ENCODE peak calls at places on chromosome 4, in six cellular contexts. S is tibial artery, I is GM12865, N is colonic mucosa, Y is GM12864, A is GM06990. T is an unnamed sample.
A peak's percentile ranks its signal among the peaks of the same experiment; 100 is the strongest.

GRCh38 chr4:99855677-99856076 is 38.5 kb downstream of the LAMTOR3 start:
- DNase-seq in S (no peak), I (peak; percentile 71), N (no peak), Y (peak; percentile 55), A (peak; percentile 41), T (no peak)

GRCh38 chr4:137961051-137961438 is 281.1 kb downstream of the SLC7A11 start:
- DNase-seq in S (no peak), I (no peak), N (no peak), Y (no peak), A (no peak), T (peak; percentile 45)

GRCh38 chr4:107562306-107562705 is 157.7 kb downstream of the PAPSS1 start:
- DNase-seq in S (no peak), I (no peak), N (no peak), Y (no peak), A (no peak), T (no peak)

GRCh38 chr4:83679692-83680091 is 143.8 kb downstream of the GPAT3 start:
- DNase-seq in S (no peak), I (no peak), N (no peak), Y (no peak), A (no peak), T (no peak)

GRCh38 chr4:48484494-48485168 is 1.5 kb downstream of the SLC10A4 start:
- DNase-seq in S (no peak), I (no peak), N (no peak), Y (no peak), A (no peak), T (no peak)

GRCh38 chr4:166323250-166323649 is 450.2 kb downstream of the TLL1 start:
- DNase-seq in S (no peak), I (no peak), N (no peak), Y (no peak), A (no peak), T (no peak)

GRCh38 chr4:99405433-99406115 is 29.6 kb downstream of the ADH7 start:
- DNase-seq in S (peak; percentile 79), I (peak; percentile 63), N (peak; percentile 91), Y (no peak), A (peak; percentile 3), T (no peak)

GRCh38 chr4:174847801-174848427 is 18.9 kb upstream of the GLRA3 start:
- DNase-seq in S (no peak), I (no peak), N (no peak), Y (no peak), A (no peak), T (no peak)

GRCh38 chr4:182478475-182478874 is 235.3 kb downstream of the TENM3 start:
- DNase-seq in S (no peak), I (peak; percentile 21), N (no peak), Y (no peak), A (no peak), T (no peak)

GRCh38 chr4:40211224-40212185 is 14.7 kb downstream of the RHOH start:
- DNase-seq in S (no peak), I (no peak), N (peak; percentile 9), Y (no peak), A (no peak), T (no peak)

GRCh38 chr4:57442834-57443291 is 332.7 kb upstream of the IGFBP7 start:
- DNase-seq in S (peak; percentile 28), I (peak; percentile 29), N (peak; percentile 24), Y (no peak), A (no peak), T (no peak)
- H3K4me3 ChIP-seq in S (no peak overlapping the region), I (no peak overlapping the region), N (no peak overlapping the region), Y (no peak overlapping the region), A (no peak overlapping the region), T (no peak overlapping the region)

DNA sequence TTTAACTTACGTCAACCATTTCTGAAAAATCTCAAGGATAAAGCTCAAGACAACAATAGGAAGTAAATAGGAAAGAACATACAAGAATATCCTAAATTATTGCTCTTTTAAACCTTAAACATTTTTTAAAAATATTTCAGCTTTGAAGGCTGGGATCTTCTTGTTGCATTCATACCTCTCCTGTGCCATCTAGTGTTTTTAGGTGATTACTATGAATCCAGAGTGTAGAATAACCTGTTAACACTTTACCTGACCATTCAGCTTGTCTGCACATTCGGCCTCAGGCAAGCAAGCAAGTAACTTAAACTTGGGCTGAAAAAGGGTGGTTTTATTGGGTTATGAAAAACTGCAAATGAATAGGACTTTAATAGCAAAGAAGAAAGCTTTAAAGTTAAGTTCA is 507.8 kb upstream of the INTU start:
- DNase-seq in S (no peak), I (no peak), N (no peak), Y (no peak), A (no peak), T (no peak)
- TF ChIP-seq CTCF in S (no peak), I (no peak), N (no peak), Y (no peak), A (no peak), T (peak; percentile 30)

DNA sequence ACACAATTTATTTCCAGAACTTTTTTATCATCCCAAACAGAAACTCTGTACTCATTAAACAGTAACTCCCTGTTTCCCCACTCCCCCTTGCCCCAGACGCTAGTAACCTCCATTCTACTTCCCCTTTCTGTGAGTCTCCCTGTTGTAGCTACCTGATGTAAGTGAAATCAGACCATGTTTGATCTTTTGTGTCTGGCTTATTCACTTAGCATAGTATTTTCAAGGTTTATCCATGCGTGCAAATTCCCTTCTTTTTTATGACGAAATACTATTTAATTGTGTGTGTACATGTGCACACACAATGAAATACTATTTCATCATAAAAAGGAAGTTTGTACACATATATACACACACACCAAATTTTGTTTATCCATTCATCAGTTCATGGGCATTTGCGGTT is 5.2 kb downstream of the PKD2 start:
- DNase-seq in S (no peak), I (peak; percentile 20), N (no peak), Y (no peak), A (no peak), T (no peak)
- H3K4me3 ChIP-seq in S (no peak overlapping the region), I (no peak overlapping the region), N (no peak overlapping the region), Y (no peak overlapping the region), A (no peak overlapping the region), T (no peak overlapping the region)

GRCh38 chr4:151169900-151170299 is 70.5 kb downstream of the RPS3A start:
- DNase-seq in S (no peak), I (no peak), N (no peak), Y (no peak), A (no peak), T (no peak)

GRCh38 chr4:151166662-151167061 is 67.2 kb downstream of the RPS3A start:
- DNase-seq in S (no peak), I (no peak), N (no peak), Y (no peak), A (no peak), T (no peak)

GRCh38 chr4:151165205-151166000 is 66.0 kb downstream of the RPS3A start:
- DNase-seq in S (no peak), I (no peak), N (no peak), Y (no peak), A (no peak), T (no peak)

GRCh38 chr4:151167561-151167960 is 68.1 kb downstream of the RPS3A start:
- DNase-seq in S (no peak), I (no peak), N (no peak), Y (no peak), A (no peak), T (no peak)

DNA sequence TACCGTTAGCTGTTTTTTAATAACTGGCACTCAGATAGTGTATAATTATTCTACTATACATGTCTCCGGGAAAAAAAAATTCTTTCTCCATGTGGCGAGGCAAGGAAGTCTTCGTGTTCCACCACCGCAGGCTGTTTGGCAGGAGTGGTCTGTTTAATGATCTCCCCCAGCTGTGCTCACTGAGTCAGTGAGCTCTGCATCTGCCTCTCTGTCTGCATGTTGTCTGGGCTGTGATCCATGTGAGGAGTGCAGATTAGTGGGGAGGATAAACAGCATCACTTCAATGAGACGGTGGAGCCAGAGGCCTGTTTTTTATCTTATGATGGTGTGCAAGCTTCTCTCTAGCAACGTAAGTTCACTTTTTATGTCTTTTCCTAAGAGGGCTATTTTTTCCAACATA is 69.8 kb downstream of the RPS3A start:
- DNase-seq in S (peak; percentile 73), I (no peak), N (peak; percentile 58), Y (no peak), A (no peak), T (peak; percentile 89)
- TF ChIP-seq CTCF in S (no peak), I (no peak), N (no peak), Y (no peak), A (no peak), T (no peak)

GRCh38 chr4:6962211-6963041 is 52.8 kb downstream of the TBC1D14 start:
- DNase-seq in S (no peak), I (no peak), N (no peak), Y (no peak), A (no peak), T (no peak)
- H3K4me3 ChIP-seq in S (no peak overlapping the region), I (no peak overlapping the region), N (no peak overlapping the region), Y (no peak overlapping the region), A (no peak overlapping the region), T (no peak overlapping the region)

GRCh38 chr4:10753326-10753725 is 68.8 kb upstream of the CLNK start:
- DNase-seq in S (no peak), I (no peak), N (no peak), Y (no peak), A (no peak), T (no peak)
- TF ChIP-seq CTCF in S (no peak), I (no peak), N (no peak), Y (no peak), A (no peak), T (peak; percentile 15)